ENCODE peak calls at places on chromosomes 3 and 15, in ten cellular contexts. D is tibial nerve; M is mesenchymal stem cell; G is C1 segment of cervical spinal cord; F is CD8-positive, alpha-beta T cell; A is mammary epithelial cell; L is omental fat pad; Z is effector memory CD8-positive, alpha-beta T cell; E is mucosa of gallbladder; C is ACHN. Y is an unnamed sample.
A peak's percentile ranks its signal among the peaks of the same experiment; 100 is the strongest.

GRCh38 chr15:69421498-69421897 is 7.3 kb downstream of the KIF23 start:
- DNase-seq in E (no peak), G (no peak), L (no peak), F (no peak), A (no peak), M (no peak), D (no peak), C (no peak), Z (no peak), Y (no peak)

GRCh38 chr15:89680282-89680873 is 1.2 kb upstream of the PLIN1 start:
- DNase-seq in M (no peak), D (peak; percentile 37), G (no peak), Z (no peak), A (no peak), C (no peak), E (peak; percentile 89), F (no peak), L (no peak), Y (no peak)

GRCh38 chr3:99066863-99067262 is 165.4 kb upstream of the DCBLD2 start:
- DNase-seq in C (no peak), G (no peak), D (no peak), Z (no peak), A (no peak), L (no peak), F (no peak), M (no peak), E (no peak), Y (no peak)

GRCh38 chr3:52058111-52058510 is 1.7 kb upstream of the DUSP7 start:
- DNase-seq in E (no peak), D (no peak), G (no peak), F (no peak), L (no peak), Z (no peak), C (no peak), M (no peak), A (no peak), Y (no peak)

GRCh38 chr3:128143496-128143895 is 9.8 kb upstream of the EEFSEC start:
- DNase-seq in A (no peak), G (no peak), F (no peak), L (no peak), C (no peak), D (no peak), E (no peak), Z (no peak), M (no peak), Y (no peak)

GRCh38 chr15:38474155-38474757 is 20.3 kb downstream of the FAM98B start:
- DNase-seq in F (no peak), E (peak; percentile 60), A (peak; percentile 62), L (no peak), Z (peak; percentile 43), C (peak; percentile 61), M (peak; percentile 70), G (no peak), D (no peak), Y (no peak)

GRCh38 chr3:28586325-28586724 is 237.7 kb upstream of the AZI2 start:
- DNase-seq in F (no peak), E (no peak), D (no peak), L (no peak), Z (no peak), A (peak; percentile 71), M (no peak), C (no peak), G (no peak), Y (no peak)

GRCh38 chr3:63993653-63994079 is 29.6 kb downstream of the PSMD6 start:
- DNase-seq in F (no peak), Z (peak; percentile 51), G (peak; percentile 7), M (peak; percentile 83), D (peak; percentile 49), L (no peak), E (peak; percentile 68), A (peak; percentile 82), C (peak; percentile 70), Y (no peak)

GRCh38 chr3:100044369-100044768 is 69.9 kb downstream of the FILIP1L start:
- DNase-seq in Z (no peak), C (no peak), F (no peak), M (no peak), L (no peak), E (no peak), G (no peak), D (no peak), A (no peak), Y (no peak)

GRCh38 chr15:58070801-58071418 is 5.4 kb upstream of the ALDH1A2 start:
- DNase-seq in A (peak; percentile 37), Z (no peak), G (peak; percentile 15), E (peak; percentile 47), F (no peak), C (peak; percentile 41), D (peak; percentile 19), M (peak; percentile 47), L (peak; percentile 33), Y (no peak)

GRCh38 chr3:139111392-139112229 is 66.9 kb upstream of the PRR23C start:
- DNase-seq in F (peak; percentile 7), C (peak; percentile 69), G (peak; percentile 15), A (peak; percentile 35), E (peak; percentile 54), L (no peak), Z (peak; percentile 27), M (peak; percentile 54), D (peak; percentile 22), Y (no peak)

GRCh38 chr3:142857056-142857455 is 31.8 kb downstream of the PCOLCE2 start:
- DNase-seq in A (peak; percentile 45), C (peak; percentile 79), E (peak; percentile 72), M (peak; percentile 16), D (no peak), L (no peak), F (no peak), G (no peak), Z (no peak), Y (no peak)

GRCh38 chr15:46174122-46174521 is 539.3 kb downstream of the SQOR start:
- DNase-seq in L (no peak), Z (no peak), M (no peak), D (no peak), A (no peak), E (no peak), G (no peak), F (no peak), C (no peak), Y (no peak)

GRCh38 chr3:188889070-188889491 is 282.7 kb upstream of the TPRG1 start:
- DNase-seq in Z (no peak), D (no peak), E (no peak), C (no peak), F (no peak), L (no peak), M (no peak), A (no peak), G (no peak), Y (no peak)

GRCh38 chr3:171770689-171771620 is 39.3 kb downstream of the PLD1 start:
- DNase-seq in F (no peak), Z (no peak), C (peak; percentile 83), L (no peak), G (no peak), E (peak; percentile 78), M (peak; percentile 87), D (no peak), A (peak; percentile 95), Y (no peak)

GRCh38 chr15:70142322-70143191 is 44.8 kb upstream of the TLE3 start:
- DNase-seq in E (no peak), A (no peak), L (no peak), C (peak; percentile 4), Z (no peak), M (peak; percentile 73), D (no peak), F (no peak), G (no peak), Y (no peak)

GRCh38 chr3:41907330-41908073 is 54.4 kb downstream of the ULK4 start:
- DNase-seq in F (no peak), C (no peak), M (peak; percentile 8), A (peak; percentile 60), Z (no peak), L (no peak), E (no peak), G (no peak), D (no peak), Y (no peak)

GRCh38 chr3:74844428-74844827 is 230.0 kb upstream of the CNTN3 start:
- DNase-seq in D (no peak), E (no peak), Z (no peak), C (no peak), G (no peak), F (no peak), L (no peak), M (no peak), A (peak; percentile 60), Y (no peak)

Y was measured in suprapubic skin.